ENCODE peak calls at places on chromosomes 7 and 10, in seven cellular contexts. V, G, F, X, T, L and Y are unnamed samples.
A peak's percentile ranks its signal among the peaks of the same experiment; 100 is the strongest.

GRCh38 chr7:111485981-111486380 is 76.3 kb downstream of the IMMP2L start:
- DNase-seq in L (no peak), G (no peak), X (no peak), T (no peak), V (no peak), F (no peak), Y (no peak)

GRCh38 chr7:158771213-158771817 is 58.0 kb downstream of the ESYT2 start:
- DNase-seq in G (no peak), V (no peak), X (no peak), T (no peak), F (no peak), L (no peak), Y (no peak)

GRCh38 chr7:140229101-140229525 is 52.3 kb upstream of the KDM7A start:
- DNase-seq in F (no peak), G (no peak), L (no peak), X (no peak), T (no peak), V (no peak), Y (no peak)

GRCh38 chr10:71496927-71497801 is 100.4 kb downstream of the CDH23 start:
- DNase-seq in X (no peak), F (no peak), G (no peak), T (no peak), V (peak; percentile 49), L (no peak), Y (no peak)

GRCh38 chr7:96135241-96135640 is 186.7 kb downstream of the SLC25A13 start:
- DNase-seq in G (no peak), F (no peak), V (no peak), T (no peak), L (no peak), X (no peak), Y (no peak)

GRCh38 chr10:23157691-23158369 is 34.3 kb upstream of the PTF1A start:
- DNase-seq in G (no peak), L (no peak), X (no peak), V (peak; percentile 53), F (no peak), T (no peak), Y (peak; percentile 70)

GRCh38 chr7:113629244-113629643 is 289.6 kb downstream of the PPP1R3A start:
- DNase-seq in X (no peak), G (no peak), F (no peak), L (no peak), V (no peak), T (no peak), Y (no peak)

GRCh38 chr7:26958834-26959233 is 94.4 kb upstream of the SKAP2 start:
- DNase-seq in T (no peak), V (no peak), F (no peak), L (no peak), G (no peak), X (no peak), Y (no peak)

GRCh38 chr7:103048833-103049232 is 25.8 kb downstream of the FBXL13 start:
- DNase-seq in T (no peak), F (no peak), L (no peak), X (no peak), G (no peak), V (no peak), Y (no peak)

GRCh38 chr7:74053589-74054186 is 25.7 kb downstream of the ELN start:
- DNase-seq in T (no peak), V (no peak), G (no peak), F (no peak), X (no peak), L (no peak), Y (no peak)

GRCh38 chr7:1951600-1951999 is 281.1 kb downstream of the MAD1L1 start:
- DNase-seq in G (no peak), V (no peak), T (no peak), X (no peak), F (no peak), L (peak; percentile 35), Y (no peak)

GRCh38 chr7:131753620-131754222 is 197.3 kb upstream of the PODXL start:
- DNase-seq in X (no peak), T (no peak), L (no peak), G (no peak), V (peak; percentile 55), F (no peak), Y (no peak)

GRCh38 chr10:105770813-105771212 is 1129.7 kb downstream of the SORCS3 start:
- DNase-seq in V (peak; percentile 57), G (no peak), L (no peak), T (no peak), F (no peak), X (no peak), Y (no peak)

GRCh38 chr7:157138424-157139141 is at the start of gene UBE3C:
- DNase-seq in V (peak; percentile 93), F (peak; percentile 80), G (peak; percentile 78), T (peak; percentile 83), L (peak; percentile 94), X (peak; percentile 74), Y (no peak)

GRCh38 chr7:150631866-150632864 is at the start of gene GIMAP6:
- DNase-seq in X (no peak), L (no peak), G (peak; percentile 9), F (no peak), V (no peak), T (no peak), Y (no peak)